ENCODE peak calls at places on chromosomes 3 and 15, in five cellular contexts. Q, G, M, F and W are unnamed samples.

GRCh38 chr3:71658131-71658530 is 67.1 kb downstream of the EIF4E3 start:
- DNase-seq in Q (peak; percentile 68), G (no peak), M (no peak), F (no peak), W (no peak)

GRCh38 chr15:53693729-53694533 is 65.5 kb downstream of the WDR72 start:
- DNase-seq in Q (peak; percentile 15), G (no peak), M (no peak), F (no peak), W (no peak)

GRCh38 chr3:57755368-57756021 is 614 bp upstream of the SLMAP start:
- DNase-seq in Q (peak; percentile 77), G (no peak), M (peak; percentile 70), F (peak; percentile 32), W (no peak)

GRCh38 chr3:66442254-66443249 is 58.3 kb downstream of the LRIG1 start:
- DNase-seq in Q (no peak), G (no peak), M (no peak), F (no peak), W (peak; percentile 68)

GRCh38 chr3:69203631-69204314 is 81.4 kb upstream of the LMOD3 start:
- DNase-seq in Q (no peak), G (no peak), M (no peak), F (no peak), W (no peak)

GRCh38 chr3:45227946-45228345 is 1.9 kb upstream of the TMEM158 start:
- DNase-seq in Q (peak; percentile 5), G (no peak), M (no peak), F (no peak), W (no peak)

GRCh38 chr3:2024037-2024436 is 74.6 kb upstream of the CNTN4 start:
- DNase-seq in Q (peak; percentile 41), G (no peak), M (no peak), F (no peak), W (no peak)

GRCh38 chr15:101607102-101607501 is 45.1 kb downstream of the TM2D3 start:
- DNase-seq in Q (no peak), G (no peak), M (no peak), F (no peak), W (no peak)

GRCh38 chr3:15097889-15098288 is 1.1 kb downstream of the RBSN start:
- DNase-seq in Q (no peak), G (no peak), M (no peak), F (no peak), W (peak; percentile 95)

GRCh38 chr3:189724366-189724765 is 93.2 kb downstream of the TP63 start:
- DNase-seq in Q (peak; percentile 15), G (no peak), M (no peak), F (no peak), W (no peak)

GRCh38 chr3:5275529-5275928 is 88.0 kb downstream of the EDEM1 start:
- DNase-seq in Q (no peak), G (no peak), M (no peak), F (no peak), W (no peak)

GRCh38 chr3:132248490-132248889 is 68.7 kb upstream of the ACP3 start:
- DNase-seq in Q (no peak), G (no peak), M (no peak), F (no peak), W (no peak)

GRCh38 chr3:99627062-99627826 is 11.2 kb upstream of the COL8A1 start:
- DNase-seq in Q (no peak), G (no peak), M (no peak), F (no peak), W (no peak)

GRCh38 chr3:56761887-56762605 is 39.7 kb downstream of the ARHGEF3 start:
- DNase-seq in Q (no peak), G (no peak), M (no peak), F (no peak), W (no peak)

GRCh38 chr15:96766387-96766786 is 435.9 kb downstream of the NR2F2 start:
- DNase-seq in Q (no peak), G (no peak), M (no peak), F (no peak), W (no peak)

GRCh38 chr15:38255690-38256089 is 3.1 kb downstream of the SPRED1 start:
- DNase-seq in Q (no peak), G (no peak), M (no peak), F (no peak), W (no peak)

GRCh38 chr3:16050641-16051467 is 123.6 kb upstream of the GALNT15 start:
- DNase-seq in Q (no peak), G (no peak), M (no peak), F (no peak), W (peak; percentile 23)

GRCh38 chr3:22013641-22014040 is 262.6 kb upstream of the ZNF385D start:
- DNase-seq in Q (no peak), G (no peak), M (no peak), F (no peak), W (no peak)

GRCh38 chr3:24640330-24640877 is 145.8 kb upstream of the THRB start:
- DNase-seq in Q (peak; percentile 37), G (no peak), M (no peak), F (no peak), W (peak; percentile 20)

GRCh38 chr3:15428539-15428938 is 1.1 kb downstream of the EAF1 start:
- DNase-seq in Q (no peak), G (peak; percentile 17), M (no peak), F (no peak), W (no peak)